ENCODE peak calls at places on chromosomes 4 and X, in nine cellular contexts. N is dorsolateral prefrontal cortex, B is choroid plexus epithelial cell, M is AG09309, I is cardiac muscle cell, T is sigmoid colon, Y is thyroid gland, K is ovary, H is BJ. P is an unnamed sample.
A peak's percentile ranks its signal among the peaks of the same experiment; 100 is the strongest.

GRCh38 chr4:183443609-183444148 is 757 bp upstream of the CDKN2AIP start:
- DNase-seq in N (peak; percentile 49), B (peak; percentile 64), M (no peak), I (no peak), T (peak; percentile 81), Y (no peak), K (no peak), H (peak; percentile 12), P (no peak)

GRCh38 chr4:164383187-164384181 is 370.4 kb upstream of the SMIM31 start:
- DNase-seq in N (peak; percentile 94), B (peak; percentile 7), M (no peak), I (peak; percentile 71), T (peak; percentile 63), Y (peak; percentile 15), K (no peak), H (no peak), P (no peak)

GRCh38 chr4:121421594-121421993 is 40.8 kb upstream of the QRFPR start:
- DNase-seq in N (no peak), B (peak; percentile 19), M (no peak), I (no peak), T (no peak), Y (no peak), K (no peak), H (no peak), P (peak; percentile 10)

GRCh38 chr4:6263541-6264540 is 5.8 kb upstream of the WFS1 start:
- DNase-seq in N (no peak), B (peak; percentile 86), M (peak; percentile 2), I (peak; percentile 70), T (no peak), Y (peak; percentile 60), K (peak; percentile 60), H (no peak), P (peak; percentile 64)

GRCh38 chr4:78644744-78645330 is 93.3 kb downstream of the ANXA3 start:
- DNase-seq in N (peak; percentile 54), B (peak; percentile 92), M (peak; percentile 55), I (peak; percentile 68), T (peak; percentile 76), Y (peak; percentile 74), K (peak; percentile 21), H (no peak), P (peak; percentile 89)

GRCh38 chr4:81471361-81472248 is at the start of gene RASGEF1B:
- DNase-seq in N (peak; percentile 89), B (peak; percentile 66), M (no peak), I (peak; percentile 90), T (peak; percentile 93), Y (peak; percentile 93), K (peak; percentile 71), H (no peak), P (peak; percentile 67)

GRCh38 chr4:107247738-107248137 is 211.6 kb upstream of the DKK2 start:
- DNase-seq in N (no peak), B (no peak), M (peak; percentile 14), I (no peak), T (peak; percentile 81), Y (no peak), K (no peak), H (no peak), P (no peak)

GRCh38 chr4:98851806-98852205 is 77.1 kb downstream of the EIF4E start:
- DNase-seq in N (no peak), B (peak; percentile 72), M (peak; percentile 24), I (no peak), T (no peak), Y (no peak), K (no peak), H (no peak), P (peak; percentile 32)

GRCh38 chr4:38948551-38948950 is 80.9 kb downstream of the FAM114A1 start:
- DNase-seq in N (peak; percentile 54), B (peak; percentile 96), M (peak; percentile 83), I (no peak), T (peak; percentile 94), Y (no peak), K (peak; percentile 59), H (peak; percentile 86), P (peak; percentile 94)

GRCh38 chr4:173835863-173836262 is 305.8 kb upstream of the HAND2 start:
- DNase-seq in N (no peak), B (peak; percentile 36), M (peak; percentile 41), I (peak; percentile 74), T (peak; percentile 70), Y (no peak), K (no peak), H (no peak), P (peak; percentile 75)

GRCh38 chr4:147994491-147995385 is 262.9 kb downstream of the ARHGAP10 start:
- DNase-seq in N (no peak), B (peak; percentile 58), M (no peak), I (no peak), T (no peak), Y (no peak), K (no peak), H (no peak), P (peak; percentile 50)

GRCh38 chr4:155578726-155579385 is 87.8 kb upstream of the GUCY1A1 start:
- DNase-seq in N (no peak), B (no peak), M (no peak), I (no peak), T (no peak), Y (no peak), K (no peak), H (no peak), P (no peak)

GRCh38 chr4:83629945-83630684 is 94.2 kb downstream of the GPAT3 start:
- DNase-seq in N (no peak), B (peak; percentile 57), M (no peak), I (no peak), T (peak; percentile 70), Y (peak; percentile 17), K (peak; percentile 42), H (no peak), P (peak; percentile 82)

GRCh38 chr4:32136081-32136787 is 1416.1 kb downstream of the PCDH7 start:
- DNase-seq in N (no peak), B (no peak), M (no peak), I (no peak), T (no peak), Y (no peak), K (no peak), H (no peak), P (no peak)

GRCh38 chr4:40238700-40239548 is 42.1 kb downstream of the RHOH start:
- DNase-seq in N (no peak), B (no peak), M (no peak), I (no peak), T (no peak), Y (peak; percentile 5), K (no peak), H (no peak), P (no peak)

GRCh38 chr4:154312246-154312645 is 179.4 kb downstream of the DCHS2 start:
- DNase-seq in N (no peak), B (no peak), M (no peak), I (no peak), T (no peak), Y (no peak), K (no peak), H (no peak), P (no peak)

GRCh38 chrX:70453024-70453618 is 8.5 kb downstream of the DLG3 start:
- DNase-seq in N (no peak), B (no peak), M (no peak), I (no peak), T (no peak), Y (no peak), K (no peak), H (no peak), P (no peak)

GRCh38 chr4:158667651-158668198 is 4.0 kb downstream of the C4orf46 start:
- DNase-seq in N (no peak), B (peak; percentile 53), M (no peak), I (peak; percentile 22), T (no peak), Y (no peak), K (no peak), H (no peak), P (peak; percentile 63)

DNA sequence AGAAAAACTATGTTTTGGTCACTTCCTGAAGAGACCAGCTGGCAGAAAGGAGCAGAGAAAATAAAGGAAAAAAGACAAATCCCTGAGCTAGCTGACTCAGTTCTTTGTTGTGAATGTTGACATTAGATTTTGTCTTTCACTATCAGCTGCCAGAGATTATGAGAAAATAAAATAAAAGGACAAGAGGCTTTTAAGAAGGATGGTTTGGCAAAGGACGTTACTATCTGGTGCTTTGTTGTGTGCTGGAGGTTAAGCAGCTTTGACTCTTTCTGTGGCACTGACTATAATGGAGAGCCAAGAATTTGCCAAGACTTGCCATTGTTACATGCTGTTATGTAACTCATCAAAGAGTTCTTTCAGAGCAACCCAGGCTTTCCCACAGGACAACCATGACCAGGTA is 12.1 kb downstream of the ASB5 start:
- DNase-seq in N (no peak), B (no peak), M (no peak), I (no peak), T (no peak), Y (no peak), K (no peak), H (no peak), P (no peak)
- H3K4me3 ChIP-seq in N (no peak overlapping the region), B (no peak overlapping the region), M (no peak overlapping the region), I (no peak overlapping the region), T (no peak overlapping the region), Y (no peak overlapping the region), K (no peak overlapping the region), H (no peak overlapping the region), P (no peak overlapping the region)

DNA sequence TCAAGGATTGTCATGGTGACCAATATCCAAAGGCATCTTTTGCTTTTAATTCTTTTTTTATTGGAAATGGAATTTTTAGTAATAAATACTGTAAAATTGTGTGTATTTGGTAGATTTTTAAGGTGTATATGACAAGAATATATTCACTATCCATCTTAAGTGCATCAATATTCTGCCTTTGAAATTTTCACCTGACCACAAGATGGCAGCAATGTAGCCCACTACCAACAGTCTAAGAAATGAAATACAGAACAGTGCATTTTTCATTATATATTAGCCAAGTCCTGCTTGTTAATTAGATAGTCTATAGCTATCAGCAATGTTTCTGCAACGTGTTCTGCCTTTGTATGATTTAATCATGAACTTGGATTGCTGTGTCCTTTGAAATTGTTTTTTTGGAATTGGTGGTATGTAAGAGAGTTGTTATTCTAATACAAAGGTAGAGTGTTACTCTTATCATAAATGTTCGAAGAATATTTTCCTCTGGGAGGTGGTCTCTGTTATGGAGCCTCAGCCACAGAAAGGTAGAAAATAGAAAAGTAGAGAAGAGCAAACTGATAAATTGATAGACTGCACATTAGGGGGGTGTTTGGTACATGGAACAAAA is 38.2 kb downstream of the HPGDS start:
- DNase-seq in N (no peak), B (peak; percentile 73), M (no peak), I (peak; percentile 56), T (no peak), Y (no peak), K (no peak), H (peak; percentile 1), P (peak; percentile 66)
- TF ChIP-seq CTCF in N (peak; percentile 70), B (peak; percentile 70), M (peak; percentile 54), I (peak; percentile 64), T (no peak), Y (peak; percentile 27), K (no peak), H (peak; percentile 57), P (peak; percentile 55)

DNA sequence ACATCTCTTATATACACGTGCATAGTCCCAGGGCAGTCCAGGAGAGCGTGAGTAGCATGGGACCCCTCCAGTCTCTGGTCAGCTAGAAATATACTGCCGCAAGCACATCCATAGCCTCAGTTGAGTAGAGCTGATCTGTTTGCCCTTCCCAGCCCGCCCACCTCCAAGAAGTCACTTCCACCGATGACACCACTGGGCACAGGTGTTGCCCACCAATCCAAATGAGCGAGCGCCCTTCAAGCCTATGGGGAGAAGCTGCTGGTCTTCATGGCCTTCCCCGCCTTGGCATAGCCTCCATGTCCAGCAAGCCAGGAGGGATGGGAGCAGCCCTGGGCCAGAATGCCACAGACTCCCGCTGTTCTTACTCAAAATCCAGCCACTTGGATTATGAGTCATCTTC is 10.2 kb downstream of the DUSP9 start:
- DNase-seq in N (no peak), B (no peak), M (no peak), I (no peak), T (peak; percentile 47), Y (no peak), K (no peak), H (no peak), P (no peak)
- H3K4me3 ChIP-seq in N (no peak overlapping the region), B (no peak overlapping the region), M (no peak overlapping the region), I (no peak overlapping the region), T (no peak overlapping the region), Y (no peak overlapping the region), K (no peak overlapping the region), H (no peak overlapping the region), P (no peak overlapping the region)

GRCh38 chrX:131068945-131069719 is 11.0 kb downstream of the ARHGAP36 start:
- DNase-seq in N (no peak), B (peak; percentile 5), M (no peak), I (peak; percentile 84), T (no peak), Y (peak; percentile 35), K (no peak), H (no peak), P (peak; percentile 3)
- TF ChIP-seq CTCF in N (peak; percentile 39), B (peak; percentile 39), M (peak; percentile 51), I (peak; percentile 35), T (no peak), Y (no peak), K (no peak), H (peak; percentile 26), P (peak; percentile 20)

P was measured in cardiac fibroblast.